ENCODE peak calls at places on chromosome 1, in five cellular contexts. P is osteoblast; B is fibroblast of lung; N is CD4-positive, alpha-beta T cell; K is nephron progenitor cell. T is an unnamed sample.
A peak's percentile ranks its signal among the peaks of the same experiment; 100 is the strongest.

GRCh38 chr1:243974451-243975292 is 76.4 kb upstream of the ZBTB18 start:
- DNase-seq in B (peak; percentile 11), P (no peak), K (peak; percentile 43), N (no peak), T (no peak)

GRCh38 chr1:89068291-89068690 is 3.3 kb upstream of the GBP1 start:
- DNase-seq in P (no peak), B (peak; percentile 34), K (no peak), N (no peak), T (no peak)

GRCh38 chr1:62536865-62537264 is 60.5 kb upstream of the ANGPTL3 start:
- DNase-seq in K (no peak), B (no peak), N (no peak), P (no peak), T (no peak)

GRCh38 chr1:64917328-64917861 is 49.0 kb downstream of the JAK1 start:
- DNase-seq in K (no peak), N (no peak), B (peak; percentile 98), P (peak; percentile 83), T (no peak)

GRCh38 chr1:204990059-204990664 is 52.9 kb upstream of the CNTN2 start:
- DNase-seq in P (no peak), N (no peak), K (no peak), B (no peak), T (no peak)

GRCh38 chr1:31782766-31783410 is 18.7 kb upstream of the ADGRB2 start:
- DNase-seq in P (peak; percentile 36), B (no peak), N (no peak), K (no peak), T (no peak)

GRCh38 chr1:167617100-167617949 is 12.7 kb upstream of the RCSD1 start:
- DNase-seq in P (no peak), K (peak; percentile 29), N (no peak), B (peak; percentile 8), T (no peak)

GRCh38 chr1:35807614-35808375 is at the start of gene AGO4:
- DNase-seq in K (peak; percentile 79), B (peak; percentile 36), P (peak; percentile 94), N (peak; percentile 12), T (peak; percentile 34)

GRCh38 chr1:178361847-178362246 is 134.9 kb downstream of the CLEC20A start:
- DNase-seq in P (no peak), B (no peak), N (no peak), K (no peak), T (no peak)
- TF ChIP-seq CTCF in P (no peak), B (no peak), N (no peak), K (no peak), T (no peak)

DNA sequence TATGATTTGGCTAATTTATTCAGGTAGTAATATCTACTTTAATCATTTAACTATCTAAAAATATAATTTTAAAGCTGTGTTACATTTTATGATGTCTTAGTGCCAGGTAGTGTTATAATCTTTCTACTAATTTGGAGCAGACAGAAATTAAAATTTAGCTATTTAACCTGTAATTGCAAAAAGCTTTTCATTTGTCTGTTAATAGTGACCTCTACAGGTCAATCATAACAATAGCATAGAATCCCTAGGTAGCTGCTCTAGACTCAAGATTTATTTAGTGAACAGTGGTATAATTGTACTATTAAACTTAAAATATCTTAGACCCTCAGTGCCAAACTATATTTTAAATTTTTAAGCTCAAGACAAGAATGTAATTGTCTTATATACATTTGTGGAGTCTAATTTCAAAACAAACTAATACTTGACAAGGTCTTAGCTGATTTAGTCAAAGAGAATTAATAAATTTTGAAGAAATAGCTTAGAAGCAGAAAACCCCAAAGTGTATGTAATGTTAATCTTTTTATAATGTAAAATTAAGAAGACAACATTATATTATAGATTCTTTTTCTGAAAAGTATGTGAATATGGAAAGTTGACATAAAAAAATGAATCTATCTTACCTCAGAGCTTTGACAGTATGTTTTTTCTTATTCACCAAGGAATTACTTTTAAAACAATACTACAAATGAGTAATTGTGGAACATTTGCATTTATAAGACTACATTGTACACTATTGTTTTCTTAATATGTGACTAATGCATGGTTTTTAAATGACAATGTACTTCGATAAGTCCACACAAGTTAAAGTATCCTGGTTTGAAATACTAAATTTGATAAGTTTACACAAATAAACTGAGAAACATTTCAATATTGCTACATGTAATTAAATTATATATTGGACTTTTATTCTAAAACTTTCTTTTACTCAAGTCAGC is 64.1 kb upstream of the RNPC3 start:
- DNase-seq in N (no peak), P (peak; percentile 65), B (peak; percentile 35), K (no peak), T (no peak)
- TF ChIP-seq CTCF in N (peak; percentile 34), P (peak; percentile 55), B (no peak), K (peak; percentile 66), T (peak; percentile 44)

GRCh38 chr1:40952744-40953315 is 26.7 kb upstream of the CTPS1 start:
- DNase-seq in N (no peak), K (no peak), P (no peak), B (no peak), T (no peak)
- TF ChIP-seq CTCF in N (no peak), K (no peak), P (peak; percentile 3), B (no peak), T (peak; percentile 7)

GRCh38 chr1:40769815-40770214 is 13.8 kb upstream of the KCNQ4 start:
- DNase-seq in P (peak; percentile 76), N (no peak), K (no peak), B (no peak), T (no peak)
- TF ChIP-seq CTCF in P (peak; percentile 39), N (no peak), K (no peak), B (no peak), T (no peak)

GRCh38 chr1:229452956-229453801 is 19.3 kb upstream of the ACTA1 start:
- DNase-seq in P (peak; percentile 45), B (peak; percentile 46), N (no peak), K (no peak), T (no peak)
- TF ChIP-seq CTCF in P (peak; percentile 59), B (peak; percentile 43), N (peak; percentile 30), K (peak; percentile 32), T (no peak)

DNA sequence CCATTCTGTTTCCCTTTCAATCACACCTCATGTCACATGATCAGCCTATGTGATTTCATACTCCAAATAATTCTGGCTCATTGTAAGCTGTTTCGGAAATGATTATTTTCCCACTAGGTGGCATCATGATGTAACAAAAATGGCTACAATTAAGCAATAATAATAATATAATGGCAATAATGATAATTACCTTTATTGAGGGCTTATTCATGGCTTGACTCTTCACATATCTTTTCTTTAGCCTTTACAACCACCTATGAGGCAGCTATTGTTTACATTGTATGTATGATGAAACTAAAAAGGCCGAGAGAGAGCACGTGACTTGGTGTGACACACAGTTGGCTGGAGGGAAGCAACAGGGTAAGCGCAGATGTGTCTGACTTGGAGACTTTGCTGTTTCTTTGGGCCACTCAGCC is 12.5 kb upstream of the KPRP start:
- DNase-seq in P (no peak), B (peak; percentile 68), N (no peak), K (no peak), T (no peak)
- TF ChIP-seq CTCF in P (no peak), B (no peak), N (no peak), K (no peak), T (no peak)

DNA sequence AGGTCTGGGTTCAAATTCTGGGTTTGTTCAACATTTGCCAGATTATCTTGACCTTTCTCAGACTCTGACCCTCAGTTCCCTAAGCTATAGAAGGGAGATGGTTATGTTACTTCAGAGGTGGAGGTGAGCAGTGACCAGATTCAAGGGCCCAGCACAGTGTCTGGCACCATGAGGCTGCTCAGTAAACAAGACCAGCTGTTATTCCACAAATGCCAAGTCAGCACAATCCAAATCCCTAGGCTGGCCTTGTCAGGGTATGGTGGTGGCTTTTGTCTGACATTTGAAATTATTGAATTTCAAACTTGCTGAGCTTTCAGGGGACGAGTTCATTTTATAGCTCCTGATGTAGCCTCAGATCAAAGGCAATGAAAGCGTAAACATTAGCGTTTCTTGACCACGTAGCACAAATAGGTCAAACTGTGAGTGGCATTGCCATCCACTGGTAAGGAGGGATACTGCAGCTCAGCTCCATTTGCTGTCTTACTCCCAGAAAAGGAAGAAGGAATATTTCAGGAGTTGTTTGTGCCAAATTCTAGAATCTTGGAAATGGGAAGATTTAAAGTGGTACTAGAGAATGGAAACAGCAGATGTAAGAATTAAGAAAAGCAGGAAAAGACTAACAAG is 94.3 kb upstream of the EDN2 start:
- DNase-seq in P (peak; percentile 95), K (no peak), N (no peak), B (peak; percentile 48), T (no peak)
- TF ChIP-seq CTCF in P (peak; percentile 49), K (peak; percentile 53), N (no peak), B (peak; percentile 46), T (no peak)

GRCh38 chr1:47442844-47443529 is 5.1 kb downstream of the FOXD2 start:
- DNase-seq in B (no peak), P (no peak), K (no peak), N (no peak), T (no peak)

GRCh38 chr1:47445823-47446567 is 8.2 kb downstream of the FOXD2 start:
- DNase-seq in P (no peak), B (no peak), N (no peak), K (no peak), T (no peak)

GRCh38 chr1:47444317-47444577 is 6.4 kb downstream of the FOXD2 start:
- DNase-seq in N (no peak), P (no peak), K (no peak), B (no peak), T (no peak)

GRCh38 chr1:47443530-47444316 is 5.9 kb downstream of the FOXD2 start:
- DNase-seq in P (no peak), B (no peak), N (no peak), K (peak; percentile 43), T (no peak)

DNA sequence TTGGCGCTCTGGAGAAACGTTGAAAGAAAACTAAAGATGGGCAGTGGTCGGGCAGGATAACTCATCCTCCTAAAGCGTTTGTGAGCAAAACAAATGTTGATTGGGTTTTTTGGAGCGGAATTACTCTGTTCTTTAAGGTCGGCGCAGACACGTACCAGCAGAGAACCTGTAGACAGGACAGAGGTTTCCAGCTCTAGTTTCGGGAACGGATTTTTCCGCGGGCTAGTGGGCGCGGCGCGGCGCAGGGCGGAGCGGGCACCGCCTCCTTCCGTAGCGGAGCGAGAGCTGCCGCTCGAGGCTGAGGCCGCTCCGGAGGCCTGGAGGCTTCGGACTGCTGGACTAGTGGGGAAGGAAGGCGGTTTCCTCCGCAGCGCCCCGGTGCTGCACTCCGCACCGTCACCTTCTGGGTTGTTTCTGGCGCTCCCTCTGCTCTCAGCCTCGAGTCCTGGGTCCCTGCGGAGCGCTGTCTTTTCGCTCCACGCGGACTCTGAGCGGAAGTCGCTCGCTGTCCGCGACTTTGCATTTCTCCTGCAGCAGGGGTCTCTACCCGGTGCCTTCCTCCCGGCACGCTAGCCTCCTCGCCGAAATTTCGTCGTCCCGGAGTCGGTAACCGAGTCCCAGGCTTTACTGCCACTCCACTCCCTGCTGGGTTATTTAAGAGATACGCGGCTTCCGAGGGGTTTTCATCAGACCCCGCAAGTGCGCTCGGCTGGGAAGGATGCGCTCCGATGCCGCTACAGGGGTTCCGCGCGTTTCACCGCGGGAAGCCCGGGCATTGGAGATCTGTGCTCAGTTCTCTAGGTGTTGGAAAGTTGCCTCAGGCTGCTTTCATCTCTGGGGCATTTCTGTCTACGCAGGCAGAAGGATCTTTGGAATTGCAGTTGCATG is 7.0 kb downstream of the FOXD2 start:
- DNase-seq in B (peak; percentile 8), K (peak; percentile 68), N (no peak), P (peak; percentile 81), T (no peak)
- TF ChIP-seq CTCF in B (no peak), K (no peak), N (no peak), P (no peak), T (no peak)

T was measured in natural killer cell.